ENCODE peak calls at places on chromosomes 12 and 14, in eight cellular contexts. V is AG10803, M is left lung, Y is breast epithelium, S is Peyer's patch, A is Calu3, L is mesothelial cell of epicardium, U is fibroblast of lung. G is an unnamed sample.

GRCh38 chr12:122137681-122138080 is 36.3 kb downstream of the IL31 start:
- DNase-seq in L (no peak), S (no peak), Y (no peak), U (no peak), M (no peak), V (no peak), A (no peak), G (no peak)

GRCh38 chr14:52026921-52027320 is 37.6 kb downstream of the RTRAF start:
- DNase-seq in V (no peak), S (no peak), Y (no peak), M (no peak), L (no peak), U (no peak), A (no peak), G (no peak)

GRCh38 chr12:12909228-12909994 is 18.0 kb downstream of the GPRC5A start:
- DNase-seq in A (no peak), U (no peak), S (no peak), V (no peak), M (no peak), Y (no peak), L (no peak), G (no peak)

GRCh38 chr12:121400332-121401139 is 618 bp downstream of the RNF34 start:
- DNase-seq in A (peak; percentile 37), V (peak; percentile 17), S (peak; percentile 30), U (peak; percentile 21), L (peak; percentile 74), M (peak; percentile 41), Y (no peak), G (peak; percentile 30)

GRCh38 chr12:19654630-19655384 is 215.5 kb downstream of the AEBP2 start:
- DNase-seq in A (no peak), Y (no peak), S (no peak), M (no peak), V (peak; percentile 37), L (no peak), U (peak; percentile 73), G (peak; percentile 31)

GRCh38 chr12:28626504-28626903 is 436.2 kb downstream of the CCDC91 start:
- DNase-seq in S (no peak), L (no peak), U (no peak), A (no peak), V (no peak), M (no peak), Y (no peak), G (no peak)

GRCh38 chr14:100067481-100067880 is 2.3 kb downstream of the EVL start:
- DNase-seq in L (no peak), A (no peak), S (no peak), U (no peak), Y (no peak), M (no peak), V (no peak), G (no peak)

GRCh38 chr14:24339284-24340151 is at the start of gene RIPK3:
- DNase-seq in M (peak; percentile 79), S (peak; percentile 84), Y (no peak), L (no peak), V (no peak), A (peak; percentile 60), U (no peak), G (no peak)

GRCh38 chr12:104658085-104658484 is 201.3 kb downstream of the CHST11 start:
- DNase-seq in S (no peak), Y (no peak), A (no peak), L (no peak), V (no peak), U (no peak), M (no peak), G (no peak)

GRCh38 chr12:57012600-57013465 is 3.5 kb downstream of the TAC3 start:
- DNase-seq in A (no peak), M (no peak), V (no peak), L (no peak), U (no peak), S (no peak), Y (no peak), G (no peak)
- TF ChIP-seq CTCF in A (no peak), M (no peak), V (peak; percentile 7), L (no peak), U (no peak), S (no peak), Y (no peak), G (no peak)

GRCh38 chr12:80936642-80937390 is 918 bp downstream of the LIN7A start:
- DNase-seq in L (peak; percentile 69), M (peak; percentile 53), S (no peak), A (peak; percentile 60), Y (no peak), U (peak; percentile 66), V (peak; percentile 41), G (peak; percentile 38)
- TF ChIP-seq CTCF in L (no peak), M (no peak), S (no peak), A (no peak), Y (no peak), U (no peak), V (no peak), G (no peak)

DNA sequence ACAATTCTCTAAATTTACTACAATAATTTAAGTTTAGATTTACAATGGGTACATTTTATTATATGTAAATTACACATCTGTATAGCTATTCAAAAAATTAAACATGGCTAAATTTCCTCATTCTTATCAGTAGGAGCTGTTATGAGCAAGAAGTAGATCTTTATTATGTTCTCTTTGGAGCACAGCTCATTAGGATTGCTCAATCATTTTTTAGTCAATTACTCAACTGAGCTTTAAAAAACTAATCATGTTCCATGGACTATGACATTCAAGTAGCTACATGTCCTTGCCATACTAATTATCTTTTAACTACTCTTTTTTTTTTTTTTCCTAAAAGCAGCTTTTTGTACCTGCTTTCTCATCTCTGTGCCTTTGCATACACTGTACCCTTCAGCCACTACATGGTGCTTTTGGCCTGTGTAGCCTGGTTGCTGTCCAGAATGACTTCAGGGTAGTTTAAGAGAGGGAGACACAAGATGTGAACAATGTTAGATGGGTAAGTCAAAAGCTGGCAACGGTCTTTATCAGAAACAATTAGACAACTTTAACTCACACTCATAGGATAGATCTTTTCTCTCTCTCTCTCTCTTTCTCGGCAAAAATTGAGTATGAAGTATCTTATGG is 69.0 kb downstream of the SSPN start:
- DNase-seq in A (no peak), M (no peak), L (no peak), U (peak; percentile 37), V (no peak), Y (no peak), S (no peak), G (no peak)
- TF ChIP-seq CTCF in A (no peak), M (no peak), L (no peak), U (no peak), V (no peak), Y (no peak), S (no peak), G (peak; percentile 27)

DNA sequence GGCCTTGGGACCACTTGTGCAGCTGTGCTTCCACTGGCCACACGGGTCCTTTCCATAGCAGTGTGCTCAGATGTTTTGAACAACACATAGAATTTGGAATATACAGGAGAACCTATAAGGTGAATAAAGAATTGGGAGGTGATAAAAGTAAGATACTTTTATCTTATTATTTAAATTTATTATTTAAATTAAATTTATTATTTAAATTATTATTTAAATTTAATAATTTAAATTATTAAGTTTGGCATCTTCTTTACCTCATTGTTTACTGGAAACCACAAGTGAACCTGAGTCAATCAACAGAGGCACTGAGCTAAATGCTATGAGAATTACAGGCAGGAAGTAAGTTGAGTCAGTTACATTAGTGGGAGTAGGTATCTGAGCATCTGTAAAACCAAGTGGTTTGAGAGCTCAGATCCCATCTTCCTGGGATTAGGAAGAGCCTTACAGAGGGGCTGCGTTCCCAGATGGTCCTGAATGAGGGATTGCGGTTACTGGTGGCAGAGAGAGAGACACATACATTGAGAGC is 103.1 kb downstream of the ESR2 start:
- DNase-seq in Y (no peak), M (no peak), L (no peak), V (no peak), S (no peak), A (no peak), U (no peak), G (no peak)
- TF ChIP-seq CTCF in Y (no peak), M (no peak), L (no peak), V (no peak), S (no peak), A (no peak), U (no peak), G (no peak)

GRCh38 chr12:93982847-93983315 is 165.5 kb upstream of the PLXNC1 start:
- DNase-seq in V (peak; percentile 61), L (no peak), U (peak; percentile 85), A (no peak), M (no peak), S (no peak), Y (no peak), G (peak; percentile 46)

GRCh38 chr12:93984005-93984404 is 164.4 kb upstream of the PLXNC1 start:
- DNase-seq in S (no peak), M (no peak), L (no peak), Y (no peak), A (no peak), U (no peak), V (no peak), G (no peak)

GRCh38 chr12:93978553-93978952 is 169.8 kb upstream of the PLXNC1 start:
- DNase-seq in M (no peak), Y (no peak), V (peak; percentile 88), S (no peak), A (no peak), U (peak; percentile 78), L (no peak), G (peak; percentile 86)

GRCh38 chr12:93976024-93976423 is 172.4 kb upstream of the PLXNC1 start:
- DNase-seq in V (no peak), M (no peak), Y (no peak), L (no peak), U (no peak), S (no peak), A (no peak), G (no peak)

GRCh38 chr12:93979189-93979588 is 169.2 kb upstream of the PLXNC1 start:
- DNase-seq in U (peak; percentile 49), Y (no peak), M (no peak), A (no peak), L (no peak), S (no peak), V (no peak), G (peak; percentile 62)
- TF ChIP-seq CTCF in U (peak; percentile 34), Y (peak; percentile 12), M (peak; percentile 16), A (peak; percentile 22), L (peak; percentile 17), S (no peak), V (peak; percentile 43), G (peak; percentile 59)

GRCh38 chr12:7459973-7460372 is 16.0 kb upstream of the CD163L1 start:
- DNase-seq in M (no peak), S (no peak), Y (no peak), U (no peak), A (no peak), L (no peak), V (no peak), G (no peak)

DNA sequence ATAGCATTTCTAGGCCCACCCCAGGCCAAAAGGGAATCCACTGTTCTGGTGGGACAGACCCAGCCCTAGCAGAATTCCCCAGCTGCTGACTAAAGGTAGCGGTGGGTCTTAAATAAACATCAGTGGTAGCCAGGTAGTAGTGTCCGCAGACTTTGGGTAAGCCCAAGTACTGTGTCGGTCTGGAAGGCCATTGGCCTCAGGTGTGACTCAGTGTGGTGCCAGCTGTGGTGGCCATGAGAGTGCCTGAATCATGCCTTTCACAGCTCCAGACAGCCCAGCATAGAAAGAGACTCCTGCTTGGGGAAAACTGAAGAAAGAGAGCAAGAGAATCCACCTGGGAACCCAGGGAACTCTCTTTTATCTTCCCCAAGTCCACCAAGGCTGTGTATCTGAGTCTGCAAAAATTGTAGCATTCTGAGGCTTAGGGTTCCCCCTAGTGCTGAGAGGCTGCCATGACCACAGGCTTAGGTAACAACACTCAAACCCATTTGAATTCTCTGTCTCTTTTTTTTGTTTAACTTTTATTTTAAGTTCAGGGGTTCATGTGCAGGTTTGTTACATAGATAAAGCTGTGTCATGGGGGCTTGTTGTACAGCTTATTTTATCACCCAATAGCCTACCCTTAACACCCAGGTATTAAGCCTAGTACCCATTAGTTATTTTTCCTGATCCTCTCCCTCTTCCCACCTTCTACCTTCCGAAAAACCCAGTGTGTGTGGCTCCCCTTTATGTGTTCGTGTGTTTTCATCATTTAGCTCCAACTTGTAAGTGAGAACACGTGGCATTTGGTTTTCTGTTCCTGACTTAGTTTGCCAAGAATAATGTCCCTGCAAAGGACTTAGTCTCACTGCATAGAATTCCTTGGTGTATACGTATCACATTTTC is 16.7 kb upstream of the CD163L1 start:
- DNase-seq in M (no peak), S (no peak), Y (no peak), A (peak; percentile 66), U (peak; percentile 65), L (peak; percentile 73), V (peak; percentile 44), G (peak; percentile 68)
- TF ChIP-seq CTCF in M (peak; percentile 84), S (peak; percentile 33), Y (peak; percentile 41), A (peak; percentile 88), U (peak; percentile 92), L (peak; percentile 74), V (peak; percentile 93), G (peak; percentile 97)

G was measured in fibroblast of pulmonary artery.